ENCODE peak calls at places on chromosomes 13 and 19, in five cellular contexts. T is MM.1S, O is transverse colon, C is PC-9, H is pancreas. Z is an unnamed sample.

GRCh38 chr19:4541114-4541805 is 1.4 kb upstream of the LRG1 start:
- DNase-seq in T (no peak), O (no peak), C (no peak), H (no peak), Z (no peak)

GRCh38 chr13:110876592-110876991 is 38.3 kb downstream of the ANKRD10 start:
- DNase-seq in T (no peak), O (no peak), C (no peak), H (no peak), Z (no peak)

GRCh38 chr13:66723606-66724005 is 506.5 kb downstream of the PCDH9 start:
- DNase-seq in T (no peak), O (no peak), C (no peak), H (no peak), Z (no peak)

GRCh38 chr13:95656386-95657015 is 12.0 kb upstream of the DZIP1 start:
- DNase-seq in T (no peak), O (no peak), C (peak; percentile 82), H (no peak), Z (no peak)

GRCh38 chr13:19070398-19070735 is 111.3 kb downstream of the TUBA3C start:
- DNase-seq in T (no peak), O (no peak), C (no peak), H (no peak), Z (no peak)

GRCh38 chr19:48418317-48419064 is 25.0 kb downstream of the GRIN2D start:
- DNase-seq in T (peak; percentile 75), O (no peak), C (no peak), H (no peak), Z (no peak)

GRCh38 chr13:98827449-98827848 is 75.0 kb upstream of the SLC15A1 start:
- DNase-seq in T (no peak), O (no peak), C (no peak), H (no peak), Z (no peak)

GRCh38 chr19:57642396-57643046 is 9.6 kb downstream of the ZNF211 start:
- DNase-seq in T (no peak), O (no peak), C (no peak), H (no peak), Z (no peak)

GRCh38 chr19:3034845-3035541 is 5.9 kb upstream of the TLE2 start:
- DNase-seq in T (no peak), O (peak; percentile 64), C (no peak), H (peak; percentile 44), Z (no peak)

GRCh38 chr19:40718774-40719391 is 2.0 kb downstream of the ITPKC start:
- DNase-seq in T (no peak), O (peak; percentile 93), C (peak; percentile 83), H (peak; percentile 87), Z (peak; percentile 94)

GRCh38 chr13:60230593-60230992 is 66.9 kb upstream of the DIAPH3 start:
- DNase-seq in T (peak; percentile 49), O (no peak), C (no peak), H (no peak), Z (no peak)

GRCh38 chr19:38932425-38933179 is 1.9 kb downstream of the MRPS12 start:
- DNase-seq in T (peak; percentile 42), O (no peak), C (no peak), H (no peak), Z (no peak)

GRCh38 chr19:2320057-2320456 is 8.3 kb downstream of the LSM7 start:
- DNase-seq in T (no peak), O (no peak), C (no peak), H (no peak), Z (no peak)

GRCh38 chr19:43934055-43934984 is 762 bp downstream of the ZNF45 start:
- DNase-seq in T (no peak), O (no peak), C (no peak), H (no peak), Z (no peak)

GRCh38 chr13:97911311-97912138 is 42.0 kb upstream of the IPO5 start:
- DNase-seq in T (peak; percentile 34), O (no peak), C (peak; percentile 41), H (peak; percentile 5), Z (no peak)

GRCh38 chr13:111115841-111116500 is 861 bp downstream of the ARHGEF7 start:
- DNase-seq in T (no peak), O (peak; percentile 29), C (no peak), H (no peak), Z (no peak)

GRCh38 chr13:114067886-114068722 is 64.3 kb downstream of the RASA3 start:
- DNase-seq in T (peak; percentile 89), O (peak; percentile 72), C (no peak), H (no peak), Z (peak; percentile 64)

GRCh38 chr13:46315491-46316075 is 71.5 kb downstream of the RUBCNL start:
- DNase-seq in T (no peak), O (no peak), C (no peak), H (no peak), Z (no peak)

GRCh38 chr19:48738557-48739399 is 1.6 kb downstream of the RASIP1 start:
- DNase-seq in T (peak; percentile 26), O (peak; percentile 97), C (peak; percentile 74), H (peak; percentile 95), Z (peak; percentile 97)

GRCh38 chr19:57759096-57759495 is 10.4 kb upstream of the ZNF586 start:
- DNase-seq in T (no peak), O (no peak), C (no peak), H (no peak), Z (no peak)

GRCh38 chr19:7868671-7869452 is 5.3 kb downstream of the PRR36 start:
- DNase-seq in T (peak; percentile 95), O (peak; percentile 83), C (peak; percentile 90), H (peak; percentile 84), Z (peak; percentile 90)
- TF ChIP-seq CTCF in T (peak; percentile 74), O (no peak), C (peak; percentile 73), H (peak; percentile 86), Z (peak; percentile 73)

DNA sequence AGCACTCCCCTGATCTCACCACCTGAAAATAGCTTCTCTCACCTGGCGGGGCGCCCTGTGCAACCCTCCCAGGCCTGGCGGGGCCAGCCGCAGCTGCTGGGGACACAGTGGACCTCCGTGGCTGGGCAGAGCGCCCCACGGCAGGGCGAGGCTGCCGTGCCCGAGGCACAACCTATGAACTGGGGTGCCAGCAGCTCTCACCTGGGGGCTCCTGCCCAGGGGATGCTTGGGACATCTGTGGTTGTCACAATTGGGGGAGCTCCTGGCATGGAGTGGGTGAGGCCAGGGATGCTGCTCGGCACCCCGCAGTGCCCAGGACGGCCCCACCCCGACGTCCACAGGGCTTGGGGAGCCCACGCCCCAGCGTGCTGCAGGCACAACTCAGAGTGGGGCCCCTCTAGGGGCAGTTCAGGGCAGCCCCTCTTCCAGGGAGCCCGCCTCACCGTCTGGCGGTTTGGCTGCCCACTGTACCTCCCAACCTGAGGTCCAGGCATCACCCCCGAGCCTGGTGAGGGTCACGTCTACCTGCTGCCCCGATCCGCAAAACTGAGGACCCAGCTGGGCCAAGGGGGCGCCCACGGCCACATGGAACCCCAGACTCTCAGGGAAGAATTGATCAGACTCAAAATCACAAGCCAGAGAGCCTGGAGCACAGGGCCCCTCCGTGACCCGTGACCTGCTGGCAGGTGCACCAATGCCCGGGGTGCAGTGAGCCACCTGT is 5.7 kb downstream of the TMEM259 start:
- DNase-seq in T (no peak), O (no peak), C (no peak), H (no peak), Z (no peak)
- H3K4me1 ChIP-seq in T (peaks cover 45% of the 10 kb centered on the region), O (peaks cover 45% of the 10 kb centered on the region), C (peaks cover 37% of the 10 kb centered on the region), H (peaks cover 40% of the 10 kb centered on the region), Z (peaks cover 42% of the 10 kb centered on the region)

DNA sequence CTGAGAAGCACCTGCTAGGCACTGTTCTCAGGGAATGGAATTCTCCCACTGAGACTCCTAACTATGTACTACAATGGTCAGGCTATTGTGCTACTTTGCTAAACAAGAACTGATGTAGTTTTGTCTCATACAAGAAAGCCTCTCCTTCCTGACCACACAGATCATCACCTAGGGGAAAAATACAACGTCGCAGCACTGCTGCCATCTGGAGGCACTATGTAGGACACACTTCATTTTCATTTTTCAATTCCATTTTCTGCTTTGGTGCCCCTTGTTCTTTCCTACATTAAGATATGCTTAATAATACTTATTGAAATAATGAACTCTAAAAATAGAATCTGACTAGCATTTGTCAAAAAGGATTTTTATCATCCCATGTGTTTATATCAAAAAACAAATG is 21.1 kb downstream of the PROSER1 start:
- DNase-seq in T (peak; percentile 16), O (peak; percentile 17), C (no peak), H (no peak), Z (no peak)
- TF ChIP-seq CTCF in T (peak; percentile 47), O (peak; percentile 37), C (peak; percentile 61), H (no peak), Z (peak; percentile 34)

GRCh38 chr13:106153041-106153440 is 382.4 kb downstream of the EFNB2 start:
- DNase-seq in T (no peak), O (no peak), C (no peak), H (no peak), Z (no peak)
- H3K4me1 ChIP-seq in T (no peaks in the 10 kb centered on the region), O (peaks cover 11% of the 10 kb centered on the region), C (peaks cover 61% of the 10 kb centered on the region), H (no peaks in the 10 kb centered on the region), Z (peaks cover 5% of the 10 kb centered on the region)

DNA sequence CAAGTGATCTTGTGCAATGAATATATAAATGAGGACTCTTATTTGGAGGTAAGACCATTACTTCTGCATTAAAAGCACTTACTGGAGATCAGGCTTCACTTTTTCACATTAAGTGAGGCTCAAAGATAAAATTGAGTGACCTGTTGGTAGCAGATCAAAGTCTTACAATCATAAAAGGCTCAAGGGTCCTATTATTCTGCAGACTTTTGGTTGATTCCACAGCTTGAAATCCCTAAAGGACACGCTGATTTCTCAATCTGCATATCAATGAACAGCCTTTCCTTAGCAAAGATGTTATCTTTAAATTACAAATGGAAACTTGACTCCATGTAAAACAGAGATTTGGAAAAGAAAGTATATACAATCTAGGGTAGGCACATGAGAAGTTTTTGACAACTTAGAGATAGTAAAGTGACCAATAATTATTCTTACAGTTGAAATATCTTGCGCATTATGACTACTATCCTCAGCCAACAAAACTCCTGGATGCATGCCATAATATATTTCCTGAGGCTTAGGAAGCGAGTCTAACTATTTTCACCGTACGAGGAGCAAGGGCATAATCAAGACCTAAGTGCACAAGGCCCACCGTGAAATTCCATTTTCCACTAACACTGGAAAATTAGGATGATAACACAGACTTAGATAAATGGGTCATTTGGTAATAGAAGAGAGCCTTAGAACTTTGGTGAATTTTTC is 640.7 kb downstream of the LIG4 start:
- DNase-seq in T (no peak), O (no peak), C (peak; percentile 17), H (no peak), Z (no peak)
- TF ChIP-seq CTCF in T (no peak), O (no peak), C (no peak), H (no peak), Z (no peak)

Z was measured in upper lobe of right lung.